ENCODE peak calls at places on chromosome 16, in nine cellular contexts. X, L, E, G, Q, D, U, T and R are unnamed samples. For H3K4me1, the result is how much of the 10 kb centered on the place peaks cover.

GRCh38 chr16:60204221-60204620 is 1470.1 kb upstream of the GOT2 start:
- DNase-seq in X (no peak), L (no peak), E (no peak), G (no peak), Q (no peak), D (no peak), U (no peak), T (no peak), R (no peak)

GRCh38 chr16:23987443-23987842 is 151.7 kb downstream of the PRKCB start:
- DNase-seq in X (no peak), L (no peak), E (no peak), G (no peak), Q (no peak), D (no peak), U (no peak), T (no peak), R (no peak)

GRCh38 chr16:74275031-74275636 is 21.5 kb upstream of the PSMD7 start:
- DNase-seq in X (no peak), L (no peak), E (peak), G (no peak), Q (no peak), D (no peak), U (no peak), T (peak), R (no peak)

GRCh38 chr16:46822270-46822669 is 8.7 kb downstream of the C16orf87 start:
- DNase-seq in X (no peak), L (no peak), E (peak), G (no peak), Q (no peak), D (no peak), U (no peak), T (no peak), R (no peak)

GRCh38 chr16:29804455-29805231 is 1.7 kb upstream of the MAZ start:
- DNase-seq in X (peak), L (peak), E (peak), G (peak), Q (peak), D (peak), U (no peak), T (peak), R (no peak)

GRCh38 chr16:3152022-3152272 is 17.1 kb downstream of the ZNF213 start:
- DNase-seq in X (no peak), L (no peak), E (no peak), G (no peak), Q (no peak), D (peak), U (no peak), T (no peak), R (no peak)

GRCh38 chr16:13992976-13993375 is 73.0 kb downstream of the ERCC4 start:
- DNase-seq in X (no peak), L (no peak), E (no peak), G (no peak), Q (no peak), D (no peak), U (peak), T (no peak), R (no peak)

GRCh38 chr16:12902511-12903324 is 1.3 kb downstream of the SHISA9 start:
- DNase-seq in X (no peak), L (no peak), E (no peak), G (no peak), Q (no peak), D (no peak), U (no peak), T (peak), R (no peak)

GRCh38 chr16:79811541-79811940 is 211.0 kb upstream of the MAF start:
- DNase-seq in X (no peak), L (no peak), E (no peak), G (no peak), Q (no peak), D (no peak), U (no peak), T (no peak), R (no peak)

GRCh38 chr16:87388818-87389134 is 3.4 kb upstream of the MAP1LC3B start:
- DNase-seq in X (no peak), L (no peak), E (no peak), G (no peak), Q (no peak), D (no peak), U (no peak), T (no peak), R (no peak)
- H3K4me3 ChIP-seq in X (peak), L (no peak), E (peak), G (peak), Q (peak), D (peak), U (no peak), T (no peak), R (no peak)

DNA sequence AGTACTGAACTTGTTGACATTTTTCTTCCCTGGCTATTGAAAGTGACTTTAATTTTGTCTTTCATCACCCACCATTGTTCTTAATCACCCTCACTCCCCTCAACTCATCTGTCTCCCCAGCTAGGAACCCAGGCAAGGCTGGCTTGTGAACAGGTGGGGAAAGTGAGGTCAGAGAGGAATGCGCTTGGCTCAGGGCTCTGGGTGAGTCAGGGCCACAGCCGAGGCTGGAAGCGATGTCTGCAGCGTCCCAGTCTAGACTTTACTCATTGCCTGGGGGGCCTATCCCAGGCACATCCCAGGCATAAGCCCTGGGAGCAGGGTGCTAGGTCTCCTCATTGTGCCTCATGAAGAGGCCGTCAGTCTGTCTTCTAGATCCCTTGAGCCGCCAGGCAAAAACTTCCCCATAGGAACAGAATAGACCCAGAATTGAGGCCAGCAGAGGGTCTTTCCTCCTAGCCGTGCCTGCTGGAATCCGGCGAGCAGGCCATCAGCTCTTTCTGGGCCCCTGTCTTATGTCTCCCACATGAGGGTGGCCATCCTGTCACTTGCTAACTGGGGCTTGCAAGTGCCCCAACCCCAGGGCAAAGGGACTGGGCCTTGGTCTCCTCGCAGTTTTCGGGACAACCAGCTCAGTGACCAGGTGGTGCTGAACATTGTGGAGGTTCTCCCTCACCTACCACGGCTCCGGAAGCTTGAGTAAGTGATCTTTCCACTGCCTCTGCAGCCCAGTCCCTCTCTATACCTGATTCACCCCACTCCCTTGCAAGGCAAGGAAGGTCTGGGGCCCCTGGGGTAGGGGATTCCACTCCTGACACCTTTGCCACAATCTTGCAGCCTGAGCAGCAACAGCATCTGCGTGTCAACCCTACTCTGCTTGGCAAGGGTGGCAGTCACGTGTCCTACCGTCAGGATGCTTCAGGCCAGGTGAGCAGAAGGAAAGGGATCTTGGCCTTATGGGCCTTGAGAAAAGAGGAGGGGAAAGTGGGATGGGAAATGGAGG is 40.1 kb downstream of the NLRC5 start:
- DNase-seq in X (no peak), L (no peak), E (peak), G (no peak), Q (no peak), D (no peak), U (no peak), T (no peak), R (no peak)
- H3K4me1 ChIP-seq in X (under half), L (under half), E (under half), G (under half), Q (under half), D (under half), U (under half), T (under half), R (under half)

GRCh38 chr16:22183901-22184614 is 21.8 kb downstream of the SDR42E2 start:
- DNase-seq in X (no peak), L (no peak), E (no peak), G (no peak), Q (no peak), D (no peak), U (no peak), T (peak), R (no peak)
- TF ChIP-seq CTCF in X (peak), L (no peak), E (peak), G (no peak), Q (no peak), D (peak), U (no peak), T (peak), R (no peak)

DNA sequence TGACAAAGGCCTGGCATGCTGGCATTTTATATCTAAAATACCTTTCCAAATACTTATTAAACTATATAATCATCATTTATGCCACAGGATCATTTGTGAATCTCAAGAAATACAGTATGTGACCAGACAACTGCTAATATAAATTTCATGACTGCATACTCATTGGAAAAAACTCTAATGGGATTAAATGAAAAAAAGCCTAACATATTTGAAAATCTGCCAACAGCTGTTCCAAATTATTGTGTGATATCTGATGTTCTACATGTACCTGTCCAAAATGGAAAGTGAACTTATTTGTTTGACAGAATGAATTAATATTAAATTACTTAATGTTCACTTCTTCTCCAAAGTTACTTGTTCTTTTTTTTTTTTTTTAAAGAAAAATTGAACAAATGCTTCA is 113.9 kb downstream of the FTO start:
- DNase-seq in X (no peak), L (no peak), E (peak), G (no peak), Q (no peak), D (no peak), U (no peak), T (no peak), R (no peak)
- H3K4me3 ChIP-seq in X (no peak), L (no peak), E (no peak), G (no peak), Q (no peak), D (no peak), U (no peak), T (no peak), R (no peak)

DNA sequence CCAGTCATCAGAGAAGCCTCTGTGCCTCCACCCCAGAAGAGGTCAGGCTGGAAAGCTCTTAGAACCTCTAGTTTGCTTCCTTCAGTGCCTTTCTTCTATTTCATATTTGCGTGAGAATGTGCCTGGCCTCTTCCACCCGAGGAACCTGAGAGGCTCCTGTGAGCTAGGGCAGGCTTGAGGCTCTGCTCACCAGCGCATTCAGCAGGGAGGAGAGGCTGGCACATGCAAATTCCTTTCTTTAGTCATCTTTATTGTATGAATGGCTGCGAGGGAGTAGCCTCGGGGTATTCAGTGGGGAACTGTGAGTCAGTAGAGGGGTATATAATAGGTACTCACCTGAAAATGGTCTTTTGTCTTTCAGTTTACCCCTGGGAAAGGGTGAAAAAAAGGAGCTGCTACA is 268.3 kb downstream of the ABCC12 start:
- DNase-seq in X (no peak), L (no peak), E (peak), G (no peak), Q (no peak), D (no peak), U (no peak), T (peak), R (no peak)
- H3K4me1 ChIP-seq in X (under half), L (under half), E (under half), G (under half), Q (under half), D (under half), U (under half), T (half or more), R (under half)

GRCh38 chr16:25108054-25108453 is 3.5 kb upstream of the LCMT1 start:
- DNase-seq in X (no peak), L (no peak), E (no peak), G (no peak), Q (no peak), D (no peak), U (no peak), T (peak), R (no peak)
- TF ChIP-seq CTCF in X (no peak), L (no peak), E (no peak), G (no peak), Q (no peak), D (no peak), U (no peak), T (peak), R (no peak)

DNA sequence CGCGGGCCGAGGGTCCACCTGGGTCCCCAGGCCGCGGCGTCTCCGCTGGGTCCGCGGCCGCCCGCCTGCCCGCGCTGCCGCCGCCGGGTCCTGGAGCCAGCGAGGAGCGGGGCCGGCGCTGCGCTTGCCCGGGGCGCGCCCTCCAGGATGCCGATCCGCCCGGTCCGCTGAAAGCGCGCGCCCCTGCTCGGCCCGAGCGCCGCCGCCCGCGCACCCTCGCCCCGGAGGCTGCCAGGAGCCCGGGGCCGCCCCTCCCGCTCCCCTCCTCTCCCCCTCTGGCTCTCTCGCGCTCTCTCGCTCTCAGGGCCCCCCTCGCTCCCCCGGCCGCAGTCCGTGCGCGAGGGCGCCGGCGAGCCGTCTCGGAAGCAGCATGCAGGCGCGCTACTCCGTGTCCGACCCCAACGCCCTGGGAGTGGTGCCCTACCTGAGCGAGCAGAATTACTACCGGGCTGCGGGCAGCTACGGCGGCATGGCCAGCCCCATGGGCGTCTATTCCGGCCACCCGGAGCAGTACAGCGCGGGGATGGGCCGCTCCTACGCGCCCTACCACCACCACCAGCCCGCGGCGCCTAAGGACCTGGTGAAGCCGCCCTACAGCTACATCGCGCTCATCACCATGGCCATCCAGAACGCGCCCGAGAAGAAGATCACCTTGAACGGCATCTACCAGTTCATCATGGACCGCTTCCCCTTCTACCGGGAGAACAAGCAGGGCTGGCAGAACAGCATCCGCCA is 504 bp downstream of the FOXC2 start:
- DNase-seq in X (peak), L (no peak), E (peak), G (no peak), Q (no peak), D (no peak), U (no peak), T (peak), R (no peak)
- H3K4me3 ChIP-seq in X (peak), L (no peak), E (peak), G (peak), Q (peak), D (peak), U (peak), T (peak), R (peak)